ENCODE peak calls at places on chromosomes 5 and 9, in five cellular contexts. H, D, S, E and Q are unnamed samples.
A peak's percentile ranks its signal among the peaks of the same experiment; 100 is the strongest.

GRCh38 chr5:63555874-63556273 is 406.4 kb downstream of the HTR1A start:
- DNase-seq in H (no peak), D (no peak), S (no peak), E (no peak), Q (no peak)

GRCh38 chr9:123550797-123551196 is 194.8 kb downstream of the CRB2 start:
- DNase-seq in H (no peak), D (no peak), S (no peak), E (no peak), Q (no peak)

GRCh38 chr9:35675732-35676392 is 2.1 kb downstream of the CA9 start:
- DNase-seq in H (no peak), D (no peak), S (no peak), E (peak; percentile 54), Q (peak; percentile 83)

GRCh38 chr9:98538626-98539031 is 170.1 kb downstream of the GABBR2 start:
- DNase-seq in H (no peak), D (no peak), S (no peak), E (no peak), Q (no peak)

GRCh38 chr9:120348951-120349429 is 231.0 kb downstream of the CDK5RAP2 start:
- DNase-seq in H (peak; percentile 73), D (no peak), S (peak; percentile 44), E (no peak), Q (no peak)

GRCh38 chr5:133081036-133081435 is 29.2 kb downstream of the HSPA4 start:
- DNase-seq in H (no peak), D (no peak), S (no peak), E (no peak), Q (no peak)

GRCh38 chr5:37837101-37838032 is 2.5 kb downstream of the GDNF start:
- DNase-seq in H (peak; percentile 71), D (peak; percentile 71), S (no peak), E (peak; percentile 67), Q (peak; percentile 70)

GRCh38 chr5:113099822-113100221 is 123.2 kb downstream of the DCP2 start:
- DNase-seq in H (no peak), D (no peak), S (no peak), E (no peak), Q (no peak)

GRCh38 chr5:14240366-14240765 is 97.2 kb downstream of the TRIO start:
- DNase-seq in H (no peak), D (no peak), S (no peak), E (no peak), Q (no peak)

GRCh38 chr5:39198080-39198479 is 21.3 kb downstream of the FYB1 start:
- DNase-seq in H (peak; percentile 67), D (no peak), S (peak; percentile 79), E (no peak), Q (no peak)

GRCh38 chr5:89110916-89111646 is 228.1 kb upstream of the MEF2C start:
- DNase-seq in H (no peak), D (no peak), S (no peak), E (no peak), Q (no peak)

GRCh38 chr5:122400961-122401360 is 88.9 kb downstream of the SNCAIP start:
- DNase-seq in H (no peak), D (no peak), S (no peak), E (no peak), Q (no peak)

GRCh38 chr5:10550222-10550995 is 13.5 kb upstream of the ANKRD33B start:
- DNase-seq in H (no peak), D (no peak), S (no peak), E (no peak), Q (no peak)

GRCh38 chr9:98678244-98678842 is 30.4 kb downstream of the GABBR2 start:
- DNase-seq in H (peak; percentile 26), D (no peak), S (no peak), E (peak; percentile 11), Q (no peak)

GRCh38 chr5:66892715-66893114 is 296.5 kb downstream of the MAST4 start:
- DNase-seq in H (no peak), D (no peak), S (no peak), E (no peak), Q (no peak)

GRCh38 chr5:142770650-142771609 is 753 bp downstream of the ARHGAP26 start:
- DNase-seq in H (peak; percentile 33), D (peak; percentile 51), S (peak; percentile 69), E (peak; percentile 62), Q (peak; percentile 86)

GRCh38 chr9:126067031-126067734 is 259.4 kb upstream of the MVB12B start:
- DNase-seq in H (no peak), D (no peak), S (no peak), E (no peak), Q (no peak)

GRCh38 chr9:10804486-10804885 is 191.7 kb upstream of the PTPRD start:
- DNase-seq in H (no peak), D (no peak), S (no peak), E (no peak), Q (no peak)

GRCh38 chr5:72353046-72353445 is 32.9 kb downstream of the PTCD2 start:
- DNase-seq in H (no peak), D (no peak), S (no peak), E (no peak), Q (no peak)

GRCh38 chr5:145921211-145921610 is 15.2 kb upstream of the SH3RF2 start:
- DNase-seq in H (no peak), D (no peak), S (no peak), E (no peak), Q (no peak)

GRCh38 chr5:174951151-174951780 is 226.9 kb downstream of the MSX2 start:
- DNase-seq in H (peak; percentile 81), D (no peak), S (peak; percentile 71), E (peak; percentile 40), Q (peak; percentile 52)

GRCh38 chr9:124297553-124297905 is 39.8 kb downstream of the NEK6 start:
- DNase-seq in H (peak; percentile 70), D (peak; percentile 88), S (peak; percentile 60), E (peak; percentile 36), Q (peak; percentile 90)

GRCh38 chr5:1039706-1040260 is 31.2 kb downstream of the NKD2 start:
- DNase-seq in H (no peak), D (no peak), S (no peak), E (no peak), Q (no peak)

GRCh38 chr5:178308541-178309092 is 76.0 kb upstream of the PHYKPL start:
- DNase-seq in H (no peak), D (no peak), S (no peak), E (no peak), Q (peak; percentile 38)

GRCh38 chr9:74281674-74282073 is 215.5 kb upstream of the RORB start:
- DNase-seq in H (no peak), D (no peak), S (peak; percentile 18), E (no peak), Q (no peak)

GRCh38 chr9:85884236-85884635 is 56.7 kb upstream of the NAA35 start:
- DNase-seq in H (no peak), D (no peak), S (no peak), E (no peak), Q (no peak)

GRCh38 chr5:179378441-179379271 is 33.4 kb upstream of the ADAMTS2 start:
- DNase-seq in H (no peak), D (no peak), S (no peak), E (no peak), Q (no peak)

GRCh38 chr9:121561385-121562222 is 62.0 kb upstream of the GGTA1 start:
- DNase-seq in H (no peak), D (no peak), S (no peak), E (no peak), Q (no peak)

GRCh38 chr5:154118832-154119442 is 71.6 kb upstream of the GALNT10 start:
- DNase-seq in H (no peak), D (no peak), S (no peak), E (no peak), Q (no peak)

GRCh38 chr9:127557466-127557869 is 54.6 kb upstream of the STXBP1 start:
- DNase-seq in H (no peak), D (no peak), S (no peak), E (no peak), Q (no peak)

GRCh38 chr5:181037365-181037861 is 2.7 kb upstream of the BTNL9 start:
- DNase-seq in H (no peak), D (no peak), S (no peak), E (no peak), Q (peak; percentile 49)

GRCh38 chr9:137606005-137606601 is 617 bp downstream of the ARRDC1 start:
- DNase-seq in H (no peak), D (no peak), S (no peak), E (no peak), Q (peak; percentile 65)

GRCh38 chr9:137606734-137607138 is 1.2 kb downstream of the ARRDC1 start:
- DNase-seq in H (no peak), D (no peak), S (no peak), E (no peak), Q (peak; percentile 80)

GRCh38 chr9:137605146-137606004 is at the start of gene ARRDC1:
- DNase-seq in H (peak; percentile 66), D (peak; percentile 92), S (peak; percentile 91), E (peak; percentile 96), Q (peak; percentile 97)

GRCh38 chr9:137602661-137603060 is 2.8 kb upstream of the ARRDC1 start:
- DNase-seq in H (no peak), D (no peak), S (no peak), E (no peak), Q (no peak)

GRCh38 chr9:137604345-137605145 is 941 bp upstream of the ARRDC1 start:
- DNase-seq in H (no peak), D (no peak), S (no peak), E (no peak), Q (peak; percentile 67)
- H3K4me3 ChIP-seq in H (peak overlapping the region; percentile 76), D (peak overlapping the region; percentile 94), S (peak overlapping the region; percentile 63), E (peak overlapping the region; percentile 57), Q (peak overlapping the region; percentile 29)

GRCh38 chr9:77495834-77496671 is 152.1 kb downstream of the GNA14 start:
- DNase-seq in H (peak; percentile 34), D (no peak), S (peak; percentile 8), E (no peak), Q (no peak)
- H3K27ac ChIP-seq in H (peak overlapping the region; percentile 55), D (peak overlapping the region; percentile 52), S (no peak overlapping the region), E (no peak overlapping the region), Q (no peak overlapping the region)

GRCh38 chr5:140630296-140630695 is 2.7 kb downstream of the CD14 start:
- DNase-seq in H (no peak), D (no peak), S (no peak), E (no peak), Q (no peak)

GRCh38 chr5:140632366-140633080 is 452 bp downstream of the CD14 start:
- DNase-seq in H (no peak), D (peak; percentile 52), S (no peak), E (peak; percentile 63), Q (peak; percentile 79)

GRCh38 chr5:140633081-140633471 is at the start of gene CD14:
- DNase-seq in H (peak; percentile 86), D (peak; percentile 44), S (peak; percentile 53), E (peak; percentile 71), Q (peak; percentile 84)

GRCh38 chr5:140631063-140631462 is 1.9 kb downstream of the CD14 start:
- DNase-seq in H (no peak), D (no peak), S (no peak), E (no peak), Q (no peak)

DNA sequence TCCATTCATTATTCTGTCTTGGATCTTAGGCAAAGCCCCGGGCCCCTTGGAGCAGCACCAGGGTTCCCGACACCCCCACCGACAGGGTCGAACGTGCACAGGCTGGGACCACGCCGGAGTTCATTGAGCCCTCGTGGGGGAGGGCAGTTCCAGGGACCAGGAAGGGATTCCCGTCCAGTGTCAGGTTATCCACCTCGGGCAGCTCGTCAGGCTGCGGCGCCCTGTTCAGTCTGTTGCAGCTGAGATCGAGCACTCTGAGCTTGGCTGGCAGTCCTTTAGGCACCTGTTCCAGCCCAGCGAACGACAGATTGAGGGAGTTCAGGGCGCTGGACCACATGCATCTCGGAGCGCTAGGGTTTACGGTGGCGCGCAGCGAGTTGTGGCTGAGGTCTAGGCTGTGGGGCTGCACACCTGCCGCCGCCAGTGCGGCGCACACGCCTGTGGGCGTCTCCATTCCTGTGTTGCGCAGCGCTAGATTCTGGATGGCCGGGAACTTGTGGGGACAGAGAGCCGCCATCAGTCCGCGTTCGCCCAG is 1.1 kb downstream of the CD14 start:
- DNase-seq in H (no peak), D (no peak), S (no peak), E (peak; percentile 49), Q (peak; percentile 50)
- H3K4me3 ChIP-seq in H (no peak overlapping the region), D (peak overlapping the region; percentile 73), S (no peak overlapping the region), E (peak overlapping the region; percentile 34), Q (peak overlapping the region; percentile 15)

GRCh38 chr9:16869140-16869903 is 1.1 kb downstream of the BNC2 start:
- DNase-seq in H (no peak), D (no peak), S (no peak), E (peak; percentile 24), Q (no peak)
- H3K27ac ChIP-seq in H (peak overlapping the region; percentile 93), D (peak overlapping the region; percentile 71), S (no peak overlapping the region), E (peak overlapping the region; percentile 89), Q (no peak overlapping the region)